ENCODE peak calls at places on chromosome 19, in six cellular contexts. One of them, this sample, is unnamed.

GRCh38 chr19:913080-913748 is at the start of gene R3HDM4:
- DNase-seq in ascending aorta: peak
- DNase-seq in BE2C: peak
- DNase-seq in NAMALWA: peak
- DNase-seq in myocyte: peak
- DNase-seq in stimulated activated CD8-positive, alpha-beta memory T cell treated with anti-CD3 and anti-CD28 coated beads, Interleukin-7, amount 100 ng/mL, for 1 hour: peak
- DNase-seq in this sample: no peak

GRCh38 chr19:1510807-1511206 is 2.0 kb downstream of the ADAMTSL5 start:
- DNase-seq in NAMALWA: no peak
- DNase-seq in ascending aorta: no peak
- DNase-seq in myocyte: no peak
- DNase-seq in BE2C: no peak
- DNase-seq in stimulated activated CD8-positive, alpha-beta memory T cell treated with anti-CD3 and anti-CD28 coated beads, Interleukin-7, amount 100 ng/mL, for 1 hour: no peak
- DNase-seq in this sample: no peak

GRCh38 chr19:18373892-18374629 is 11.9 kb upstream of the GDF15 start:
- DNase-seq in ascending aorta: peak
- DNase-seq in myocyte: peak
- DNase-seq in NAMALWA: peak
- DNase-seq in stimulated activated CD8-positive, alpha-beta memory T cell treated with anti-CD3 and anti-CD28 coated beads, Interleukin-7, amount 100 ng/mL, for 1 hour: peak
- DNase-seq in BE2C: peak
- DNase-seq in this sample: peak

GRCh38 chr19:45250832-45251451 is at the start of gene MARK4:
- DNase-seq in myocyte: peak
- DNase-seq in BE2C: peak
- DNase-seq in NAMALWA: peak
- DNase-seq in ascending aorta: peak
- DNase-seq in stimulated activated CD8-positive, alpha-beta memory T cell treated with anti-CD3 and anti-CD28 coated beads, Interleukin-7, amount 100 ng/mL, for 1 hour: peak
- DNase-seq in this sample: no peak

GRCh38 chr19:39140594-39140993 is 15.0 kb downstream of the PAK4 start:
- DNase-seq in ascending aorta: no peak
- DNase-seq in myocyte: no peak
- DNase-seq in stimulated activated CD8-positive, alpha-beta memory T cell treated with anti-CD3 and anti-CD28 coated beads, Interleukin-7, amount 100 ng/mL, for 1 hour: no peak
- DNase-seq in BE2C: no peak
- DNase-seq in NAMALWA: no peak
- DNase-seq in this sample: no peak

GRCh38 chr19:35144600-35145436 is 1.8 kb downstream of the FXYD7 start:
- DNase-seq in BE2C: no peak
- DNase-seq in ascending aorta: no peak
- DNase-seq in myocyte: no peak
- DNase-seq in NAMALWA: peak
- DNase-seq in stimulated activated CD8-positive, alpha-beta memory T cell treated with anti-CD3 and anti-CD28 coated beads, Interleukin-7, amount 100 ng/mL, for 1 hour: no peak
- DNase-seq in this sample: no peak

GRCh38 chr19:35901055-35901644 is 810 bp upstream of the NFKBID start:
- DNase-seq in stimulated activated CD8-positive, alpha-beta memory T cell treated with anti-CD3 and anti-CD28 coated beads, Interleukin-7, amount 100 ng/mL, for 1 hour: no peak
- DNase-seq in BE2C: no peak
- DNase-seq in myocyte: peak
- DNase-seq in NAMALWA: no peak
- DNase-seq in ascending aorta: no peak
- DNase-seq in this sample: no peak

GRCh38 chr19:53915000-53915399 is 5.9 kb downstream of the CACNG7 start:
- DNase-seq in stimulated activated CD8-positive, alpha-beta memory T cell treated with anti-CD3 and anti-CD28 coated beads, Interleukin-7, amount 100 ng/mL, for 1 hour: no peak
- DNase-seq in BE2C: no peak
- DNase-seq in ascending aorta: no peak
- DNase-seq in myocyte: no peak
- DNase-seq in NAMALWA: peak
- DNase-seq in this sample: no peak

GRCh38 chr19:18000480-18000980 is 7.4 kb upstream of the ARRDC2 start:
- DNase-seq in myocyte: no peak
- DNase-seq in BE2C: no peak
- DNase-seq in ascending aorta: no peak
- DNase-seq in NAMALWA: no peak
- DNase-seq in stimulated activated CD8-positive, alpha-beta memory T cell treated with anti-CD3 and anti-CD28 coated beads, Interleukin-7, amount 100 ng/mL, for 1 hour: no peak
- DNase-seq in this sample: no peak

GRCh38 chr19:35079826-35080225 is 35.8 kb upstream of the FXYD3 start:
- DNase-seq in stimulated activated CD8-positive, alpha-beta memory T cell treated with anti-CD3 and anti-CD28 coated beads, Interleukin-7, amount 100 ng/mL, for 1 hour: no peak
- DNase-seq in myocyte: no peak
- DNase-seq in ascending aorta: no peak
- DNase-seq in NAMALWA: no peak
- DNase-seq in BE2C: no peak
- DNase-seq in this sample: no peak

GRCh38 chr19:16896098-16896912 is 7.5 kb downstream of the F2RL3 start:
- DNase-seq in myocyte: no peak
- DNase-seq in BE2C: no peak
- DNase-seq in ascending aorta: no peak
- DNase-seq in NAMALWA: no peak
- DNase-seq in stimulated activated CD8-positive, alpha-beta memory T cell treated with anti-CD3 and anti-CD28 coated beads, Interleukin-7, amount 100 ng/mL, for 1 hour: no peak
- DNase-seq in this sample: peak

GRCh38 chr19:55362990-55363716 is at the start of gene GARIN5B:
- DNase-seq in stimulated activated CD8-positive, alpha-beta memory T cell treated with anti-CD3 and anti-CD28 coated beads, Interleukin-7, amount 100 ng/mL, for 1 hour: no peak
- DNase-seq in NAMALWA: no peak
- DNase-seq in ascending aorta: no peak
- DNase-seq in myocyte: no peak
- DNase-seq in BE2C: no peak
- DNase-seq in this sample: no peak

GRCh38 chr19:4064551-4065260 is 2.0 kb downstream of the ZBTB7A start:
- DNase-seq in NAMALWA: peak
- DNase-seq in myocyte: peak
- DNase-seq in stimulated activated CD8-positive, alpha-beta memory T cell treated with anti-CD3 and anti-CD28 coated beads, Interleukin-7, amount 100 ng/mL, for 1 hour: no peak
- DNase-seq in BE2C: peak
- DNase-seq in ascending aorta: no peak
- DNase-seq in this sample: no peak

GRCh38 chr19:4624733-4625362 is 14.5 kb upstream of the TNFAIP8L1 start:
- DNase-seq in stimulated activated CD8-positive, alpha-beta memory T cell treated with anti-CD3 and anti-CD28 coated beads, Interleukin-7, amount 100 ng/mL, for 1 hour: no peak
- DNase-seq in ascending aorta: no peak
- DNase-seq in BE2C: peak
- DNase-seq in NAMALWA: no peak
- DNase-seq in myocyte: peak
- DNase-seq in this sample: no peak

GRCh38 chr19:32868206-32868950 is 1.2 kb downstream of the SLC7A9 start:
- DNase-seq in myocyte: no peak
- DNase-seq in stimulated activated CD8-positive, alpha-beta memory T cell treated with anti-CD3 and anti-CD28 coated beads, Interleukin-7, amount 100 ng/mL, for 1 hour: no peak
- DNase-seq in ascending aorta: no peak
- DNase-seq in BE2C: no peak
- DNase-seq in NAMALWA: no peak
- DNase-seq in this sample: no peak

GRCh38 chr19:3075605-3076431 is 13.5 kb upstream of the TLE5 start:
- DNase-seq in NAMALWA: peak
- DNase-seq in BE2C: peak
- DNase-seq in ascending aorta: no peak
- DNase-seq in stimulated activated CD8-positive, alpha-beta memory T cell treated with anti-CD3 and anti-CD28 coated beads, Interleukin-7, amount 100 ng/mL, for 1 hour: peak
- DNase-seq in myocyte: no peak
- DNase-seq in this sample: no peak

GRCh38 chr19:14497347-14497921 is 1.5 kb upstream of the GIPC1 start:
- DNase-seq in BE2C: no peak
- DNase-seq in ascending aorta: no peak
- DNase-seq in stimulated activated CD8-positive, alpha-beta memory T cell treated with anti-CD3 and anti-CD28 coated beads, Interleukin-7, amount 100 ng/mL, for 1 hour: no peak
- DNase-seq in myocyte: no peak
- DNase-seq in NAMALWA: no peak
- DNase-seq in this sample: no peak

GRCh38 chr19:1836458-1837221 is 11.6 kb downstream of the REXO1 start:
- DNase-seq in BE2C: peak
- DNase-seq in NAMALWA: no peak
- DNase-seq in stimulated activated CD8-positive, alpha-beta memory T cell treated with anti-CD3 and anti-CD28 coated beads, Interleukin-7, amount 100 ng/mL, for 1 hour: no peak
- DNase-seq in myocyte: no peak
- DNase-seq in ascending aorta: no peak
- DNase-seq in this sample: no peak

GRCh38 chr19:30017172-30017571 is 75.1 kb downstream of the URI1 start:
- DNase-seq in myocyte: no peak
- DNase-seq in BE2C: no peak
- DNase-seq in ascending aorta: no peak
- DNase-seq in NAMALWA: peak
- DNase-seq in stimulated activated CD8-positive, alpha-beta memory T cell treated with anti-CD3 and anti-CD28 coated beads, Interleukin-7, amount 100 ng/mL, for 1 hour: no peak
- DNase-seq in this sample: no peak

GRCh38 chr19:18419699-18420460 is 682 bp downstream of the SSBP4 start:
- DNase-seq in NAMALWA: peak
- DNase-seq in BE2C: peak
- DNase-seq in stimulated activated CD8-positive, alpha-beta memory T cell treated with anti-CD3 and anti-CD28 coated beads, Interleukin-7, amount 100 ng/mL, for 1 hour: no peak
- DNase-seq in ascending aorta: no peak
- DNase-seq in myocyte: peak
- DNase-seq in this sample: no peak

GRCh38 chr19:33205531-33206260 is 11.6 kb downstream of the LRP3 start:
- DNase-seq in NAMALWA: no peak
- DNase-seq in ascending aorta: no peak
- DNase-seq in stimulated activated CD8-positive, alpha-beta memory T cell treated with anti-CD3 and anti-CD28 coated beads, Interleukin-7, amount 100 ng/mL, for 1 hour: no peak
- DNase-seq in myocyte: no peak
- DNase-seq in BE2C: no peak
- DNase-seq in this sample: no peak

GRCh38 chr19:2166741-2167738 is 3.3 kb downstream of the DOT1L start:
- DNase-seq in stimulated activated CD8-positive, alpha-beta memory T cell treated with anti-CD3 and anti-CD28 coated beads, Interleukin-7, amount 100 ng/mL, for 1 hour: no peak
- DNase-seq in ascending aorta: peak
- DNase-seq in BE2C: peak
- DNase-seq in myocyte: peak
- DNase-seq in NAMALWA: no peak
- DNase-seq in this sample: no peak

GRCh38 chr19:36939153-36939552 is 23.0 kb downstream of the ZNF568 start:
- DNase-seq in stimulated activated CD8-positive, alpha-beta memory T cell treated with anti-CD3 and anti-CD28 coated beads, Interleukin-7, amount 100 ng/mL, for 1 hour: no peak
- DNase-seq in NAMALWA: peak
- DNase-seq in BE2C: no peak
- DNase-seq in ascending aorta: no peak
- DNase-seq in myocyte: peak
- DNase-seq in this sample: no peak

GRCh38 chr19:46608581-46609345 is 7.6 kb downstream of the CALM3 start:
- DNase-seq in stimulated activated CD8-positive, alpha-beta memory T cell treated with anti-CD3 and anti-CD28 coated beads, Interleukin-7, amount 100 ng/mL, for 1 hour: no peak
- DNase-seq in BE2C: no peak
- DNase-seq in myocyte: no peak
- DNase-seq in ascending aorta: peak
- DNase-seq in NAMALWA: no peak
- DNase-seq in this sample: no peak

GRCh38 chr19:55224038-55224665 is 4.4 kb downstream of the TMEM86B start:
- DNase-seq in NAMALWA: no peak
- DNase-seq in stimulated activated CD8-positive, alpha-beta memory T cell treated with anti-CD3 and anti-CD28 coated beads, Interleukin-7, amount 100 ng/mL, for 1 hour: no peak
- DNase-seq in BE2C: no peak
- DNase-seq in myocyte: no peak
- DNase-seq in ascending aorta: no peak
- DNase-seq in this sample: no peak